ENCODE peak calls at places on chromosomes 16 and 17, in five cellular contexts. J is activated naive CD4-positive, alpha-beta T cell; V is activated CD4-positive, alpha-beta memory T cell treated with anti-CD3 and anti-CD28 coated beads, Interleukin-2, amount 10 ng/mL, durations not matched to agents 7 days and 5 days; K is D341Med; N is stimulated activated CD4-positive, alpha-beta T cell treated with anti-CD3 and anti-CD28 coated beads, Interleukin-1b, Interleukin-23, amount 100 ng/mL, for 1 hour. Y is an unnamed sample.

GRCh38 chr17:55964191-55964590 is 189.1 kb upstream of the ANKFN1 start:
- DNase-seq in J (no peak), V (no peak), K (no peak), N (no peak), Y (no peak)

GRCh38 chr16:66925322-66925840 is at the start of gene RRAD:
- DNase-seq in J (no peak), V (no peak), K (no peak), N (no peak), Y (no peak)

GRCh38 chr16:11586375-11586855 is 304 bp downstream of the LITAF start:
- DNase-seq in J (no peak), V (no peak), K (no peak), N (no peak), Y (no peak)

GRCh38 chr16:54121084-54121483 is 165.5 kb downstream of the IRX3 start:
- DNase-seq in J (no peak), V (no peak), K (no peak), N (no peak), Y (no peak)

GRCh38 chr17:80438806-80439205 is 23.8 kb downstream of the ENDOV start:
- DNase-seq in J (no peak), V (no peak), K (no peak), N (no peak), Y (no peak)

GRCh38 chr17:63973930-63974593 is 1.3 kb upstream of the SCN4A start:
- DNase-seq in J (no peak), V (no peak), K (no peak), N (no peak), Y (no peak)

GRCh38 chr17:36705651-36706436 is 104.5 kb downstream of the MRM1 start:
- DNase-seq in J (peak), V (peak), K (peak), N (no peak), Y (peak)

GRCh38 chr16:23081675-23082119 is 67.6 kb downstream of the USP31 start:
- DNase-seq in J (no peak), V (no peak), K (no peak), N (no peak), Y (no peak)

GRCh38 chr16:20001856-20002707 is 71.6 kb downstream of the GPR139 start:
- DNase-seq in J (no peak), V (no peak), K (no peak), N (no peak), Y (no peak)

GRCh38 chr17:50514936-50515702 is 6.9 kb downstream of the MYCBPAP start:
- DNase-seq in J (no peak), V (no peak), K (no peak), N (no peak), Y (no peak)

GRCh38 chr16:68146583-68146982 is 61.4 kb downstream of the NFATC3 start:
- DNase-seq in J (no peak), V (no peak), K (no peak), N (no peak), Y (no peak)

GRCh38 chr17:19753661-19754463 is 5.8 kb upstream of the ALDH3A1 start:
- DNase-seq in J (no peak), V (no peak), K (peak), N (no peak), Y (no peak)

GRCh38 chr17:8629371-8630226 is 926 bp downstream of the MYH10 start:
- DNase-seq in J (no peak), V (peak), K (peak), N (no peak), Y (no peak)

GRCh38 chr17:42517516-42517915 is 18.5 kb upstream of the NAGLU start:
- DNase-seq in J (peak), V (peak), K (peak), N (peak), Y (peak)

GRCh38 chr16:58306327-58306726 is 11.5 kb upstream of the PRSS54 start:
- DNase-seq in J (no peak), V (peak), K (no peak), N (peak), Y (peak)

GRCh38 chr17:46995841-46996571 is 17.0 kb upstream of the RPRML start:
- DNase-seq in J (no peak), V (no peak), K (no peak), N (no peak), Y (no peak)

GRCh38 chr16:1575578-1575977 is 36.3 kb downstream of the IFT140 start:
- DNase-seq in J (no peak), V (no peak), K (no peak), N (no peak), Y (no peak)

GRCh38 chr17:6496116-6496481 is 51.8 kb downstream of the PIMREG start:
- DNase-seq in J (no peak), V (no peak), K (no peak), N (no peak), Y (no peak)

GRCh38 chr17:40020146-40020545 is 4.9 kb downstream of the CSF3 start:
- DNase-seq in J (no peak), V (no peak), K (peak), N (no peak), Y (no peak)

GRCh38 chr16:67277999-67278772 is 1.1 kb upstream of the PLEKHG4 start:
- DNase-seq in J (no peak), V (no peak), K (no peak), N (no peak), Y (no peak)

GRCh38 chr16:50284131-50284911 is 18.0 kb downstream of the ADCY7 start:
- DNase-seq in J (no peak), V (no peak), K (no peak), N (no peak), Y (no peak)

GRCh38 chr16:48583075-48584065 is 26.6 kb downstream of the N4BP1 start:
- DNase-seq in J (no peak), V (no peak), K (no peak), N (no peak), Y (no peak)

GRCh38 chr17:35540589-35541404 is 3.3 kb upstream of the SLFN12L start:
- DNase-seq in J (no peak), V (peak), K (no peak), N (no peak), Y (peak)

GRCh38 chr16:29784901-29785500 is 5.5 kb upstream of the KIF22 start:
- DNase-seq in J (peak), V (peak), K (no peak), N (no peak), Y (peak)

GRCh38 chr17:77332034-77332971 is 191.5 kb downstream of the SEC14L1 start:
- DNase-seq in J (no peak), V (peak), K (peak), N (no peak), Y (no peak)

GRCh38 chr16:391885-392335 is 5.1 kb upstream of the NME4 start:
- DNase-seq in J (peak), V (peak), K (peak), N (peak), Y (peak)

GRCh38 chr16:86287641-86288201 is 222.6 kb upstream of the FOXF1 start:
- DNase-seq in J (no peak), V (no peak), K (no peak), N (no peak), Y (no peak)

GRCh38 chr17:30477758-30478115 is 529 bp downstream of the GOSR1 start:
- DNase-seq in J (no peak), V (no peak), K (no peak), N (no peak), Y (peak)

GRCh38 chr16:80616362-80616761 is 75.6 kb downstream of the DYNLRB2 start:
- DNase-seq in J (no peak), V (no peak), K (no peak), N (no peak), Y (no peak)

GRCh38 chr16:4373356-4373908 is 1.8 kb downstream of the VASN start:
- DNase-seq in J (no peak), V (no peak), K (peak), N (no peak), Y (no peak)

GRCh38 chr16:80167657-80168056 is 373.1 kb upstream of the DYNLRB2 start:
- DNase-seq in J (no peak), V (no peak), K (no peak), N (no peak), Y (no peak)

GRCh38 chr16:24423332-24423731 is 116.0 kb upstream of the RBBP6 start:
- DNase-seq in J (no peak), V (no peak), K (no peak), N (no peak), Y (no peak)

GRCh38 chr17:51060396-51060795 is 60.3 kb downstream of the SPAG9 start:
- DNase-seq in J (no peak), V (no peak), K (no peak), N (no peak), Y (no peak)

GRCh38 chr16:69112285-69113129 is 7.1 kb downstream of the HAS3 start:
- DNase-seq in J (no peak), V (peak), K (peak), N (peak), Y (peak)

Y was measured in effector CD4-positive, alpha-beta T cell.